ENCODE peak calls at places on chromosomes 12 and 14, in six cellular contexts. One of them, this sample, is unnamed.

GRCh38 chr12:102939059-102939458 is 18.4 kb upstream of the ASCL1 start:
- DNase-seq in fibroblast of mammary gland: no peak
- DNase-seq in AG09309: no peak
- DNase-seq in tibial artery: no peak
- DNase-seq in PC-3: no peak
- DNase-seq in cardiac muscle cell: no peak
- DNase-seq in this sample: no peak

GRCh38 chr14:103519043-103519836 is 3.4 kb downstream of the CKB start:
- DNase-seq in AG09309: no peak
- DNase-seq in PC-3: no peak
- DNase-seq in tibial artery: peak
- DNase-seq in fibroblast of mammary gland: no peak
- DNase-seq in cardiac muscle cell: peak
- DNase-seq in this sample: no peak

GRCh38 chr14:100022772-100023451 is 42.3 kb upstream of the EVL start:
- DNase-seq in fibroblast of mammary gland: peak
- DNase-seq in PC-3: no peak
- DNase-seq in cardiac muscle cell: peak
- DNase-seq in AG09309: peak
- DNase-seq in tibial artery: peak
- DNase-seq in this sample: no peak

GRCh38 chr12:63093084-63093483 is 57.9 kb downstream of the AVPR1A start:
- DNase-seq in cardiac muscle cell: no peak
- DNase-seq in PC-3: no peak
- DNase-seq in AG09309: no peak
- DNase-seq in fibroblast of mammary gland: no peak
- DNase-seq in tibial artery: no peak
- DNase-seq in this sample: no peak

GRCh38 chr12:90959538-90960139 is 4.7 kb upstream of the CCER1 start:
- DNase-seq in tibial artery: no peak
- DNase-seq in cardiac muscle cell: peak
- DNase-seq in PC-3: peak
- DNase-seq in fibroblast of mammary gland: peak
- DNase-seq in AG09309: no peak
- DNase-seq in this sample: no peak

GRCh38 chr12:1115471-1116242 is 124.6 kb downstream of the ERC1 start:
- DNase-seq in cardiac muscle cell: peak
- DNase-seq in tibial artery: no peak
- DNase-seq in AG09309: peak
- DNase-seq in fibroblast of mammary gland: peak
- DNase-seq in PC-3: peak
- DNase-seq in this sample: no peak

GRCh38 chr12:47078733-47079364 is 572 bp upstream of the PCED1B start:
- DNase-seq in tibial artery: peak
- DNase-seq in cardiac muscle cell: peak
- DNase-seq in fibroblast of mammary gland: no peak
- DNase-seq in PC-3: peak
- DNase-seq in AG09309: no peak
- DNase-seq in this sample: peak

GRCh38 chr12:99192489-99192888 is 455.1 kb upstream of the GARIN6 start:
- DNase-seq in AG09309: no peak
- DNase-seq in tibial artery: no peak
- DNase-seq in fibroblast of mammary gland: no peak
- DNase-seq in PC-3: no peak
- DNase-seq in cardiac muscle cell: no peak
- DNase-seq in this sample: no peak

GRCh38 chr14:97977711-97978261 is 1180.6 kb downstream of the VRK1 start:
- DNase-seq in tibial artery: peak
- DNase-seq in AG09309: no peak
- DNase-seq in cardiac muscle cell: peak
- DNase-seq in fibroblast of mammary gland: peak
- DNase-seq in PC-3: peak
- DNase-seq in this sample: peak

GRCh38 chr12:49824416-49824815 is 3.8 kb downstream of the NCKAP5L start:
- DNase-seq in AG09309: no peak
- DNase-seq in PC-3: no peak
- DNase-seq in tibial artery: no peak
- DNase-seq in fibroblast of mammary gland: no peak
- DNase-seq in cardiac muscle cell: no peak
- DNase-seq in this sample: peak

GRCh38 chr12:89421093-89421835 is 69.0 kb upstream of the DUSP6 start:
- DNase-seq in tibial artery: no peak
- DNase-seq in PC-3: no peak
- DNase-seq in AG09309: no peak
- DNase-seq in fibroblast of mammary gland: no peak
- DNase-seq in cardiac muscle cell: no peak
- DNase-seq in this sample: no peak

GRCh38 chr14:63670692-63671091 is 29.0 kb upstream of the WDR89 start:
- DNase-seq in cardiac muscle cell: no peak
- DNase-seq in fibroblast of mammary gland: no peak
- DNase-seq in tibial artery: no peak
- DNase-seq in AG09309: no peak
- DNase-seq in PC-3: no peak
- DNase-seq in this sample: no peak

GRCh38 chr12:83945871-83946270 is 966.7 kb downstream of the SLC6A15 start:
- DNase-seq in fibroblast of mammary gland: peak
- DNase-seq in cardiac muscle cell: peak
- DNase-seq in tibial artery: no peak
- DNase-seq in PC-3: peak
- DNase-seq in AG09309: peak
- DNase-seq in this sample: no peak

GRCh38 chr12:9649532-9649940 is 20.0 kb upstream of the CLEC2D start:
- DNase-seq in fibroblast of mammary gland: no peak
- DNase-seq in tibial artery: no peak
- DNase-seq in PC-3: no peak
- DNase-seq in AG09309: no peak
- DNase-seq in cardiac muscle cell: no peak
- DNase-seq in this sample: no peak

GRCh38 chr14:68553326-68553725 is 239.5 kb downstream of the ZFP36L1 start:
- DNase-seq in tibial artery: no peak
- DNase-seq in PC-3: no peak
- DNase-seq in fibroblast of mammary gland: no peak
- DNase-seq in AG09309: no peak
- DNase-seq in cardiac muscle cell: no peak
- DNase-seq in this sample: peak

GRCh38 chr14:31124197-31124596 is 83.4 kb downstream of the HECTD1 start:
- DNase-seq in tibial artery: no peak
- DNase-seq in fibroblast of mammary gland: no peak
- DNase-seq in cardiac muscle cell: no peak
- DNase-seq in AG09309: no peak
- DNase-seq in PC-3: no peak
- DNase-seq in this sample: no peak

GRCh38 chr14:33057585-33057984 is 118.9 kb downstream of the NPAS3 start:
- DNase-seq in PC-3: peak
- DNase-seq in tibial artery: no peak
- DNase-seq in AG09309: no peak
- DNase-seq in cardiac muscle cell: no peak
- DNase-seq in fibroblast of mammary gland: no peak
- DNase-seq in this sample: no peak

GRCh38 chr12:28710882-28711281 is 438.2 kb upstream of the FAR2 start:
- DNase-seq in tibial artery: no peak
- DNase-seq in PC-3: peak
- DNase-seq in cardiac muscle cell: peak
- DNase-seq in AG09309: peak
- DNase-seq in fibroblast of mammary gland: peak
- DNase-seq in this sample: no peak

GRCh38 chr12:26696613-26697092 is 136.3 kb downstream of the ITPR2 start:
- DNase-seq in cardiac muscle cell: peak
- DNase-seq in tibial artery: no peak
- DNase-seq in fibroblast of mammary gland: no peak
- DNase-seq in AG09309: no peak
- DNase-seq in PC-3: no peak
- DNase-seq in this sample: no peak

GRCh38 chr14:36091096-36091495 is 85.4 kb downstream of the PTCSC3 start:
- DNase-seq in AG09309: peak
- DNase-seq in tibial artery: no peak
- DNase-seq in cardiac muscle cell: peak
- DNase-seq in fibroblast of mammary gland: peak
- DNase-seq in PC-3: peak
- DNase-seq in this sample: no peak

GRCh38 chr12:108807996-108808725 is 49.2 kb downstream of the SSH1 start:
- DNase-seq in tibial artery: peak
- DNase-seq in cardiac muscle cell: no peak
- DNase-seq in fibroblast of mammary gland: no peak
- DNase-seq in PC-3: no peak
- DNase-seq in AG09309: no peak
- DNase-seq in this sample: no peak

GRCh38 chr12:45730842-45731336 is 1.4 kb downstream of the ARID2 start:
- DNase-seq in AG09309: no peak
- DNase-seq in fibroblast of mammary gland: peak
- DNase-seq in tibial artery: no peak
- DNase-seq in PC-3: peak
- DNase-seq in cardiac muscle cell: peak
- DNase-seq in this sample: no peak

GRCh38 chr12:45732250-45732649 is 2.7 kb downstream of the ARID2 start:
- DNase-seq in PC-3: peak
- DNase-seq in cardiac muscle cell: no peak
- DNase-seq in AG09309: no peak
- DNase-seq in tibial artery: no peak
- DNase-seq in fibroblast of mammary gland: peak
- DNase-seq in this sample: no peak

GRCh38 chr12:45732936-45733335 is 3.4 kb downstream of the ARID2 start:
- DNase-seq in PC-3: no peak
- DNase-seq in cardiac muscle cell: peak
- DNase-seq in AG09309: no peak
- DNase-seq in fibroblast of mammary gland: no peak
- DNase-seq in tibial artery: no peak
- DNase-seq in this sample: no peak

GRCh38 chr12:45730116-45730841 is 773 bp downstream of the ARID2 start:
- DNase-seq in fibroblast of mammary gland: peak
- DNase-seq in AG09309: no peak
- DNase-seq in cardiac muscle cell: peak
- DNase-seq in tibial artery: peak
- DNase-seq in PC-3: peak
- DNase-seq in this sample: peak

DNA sequence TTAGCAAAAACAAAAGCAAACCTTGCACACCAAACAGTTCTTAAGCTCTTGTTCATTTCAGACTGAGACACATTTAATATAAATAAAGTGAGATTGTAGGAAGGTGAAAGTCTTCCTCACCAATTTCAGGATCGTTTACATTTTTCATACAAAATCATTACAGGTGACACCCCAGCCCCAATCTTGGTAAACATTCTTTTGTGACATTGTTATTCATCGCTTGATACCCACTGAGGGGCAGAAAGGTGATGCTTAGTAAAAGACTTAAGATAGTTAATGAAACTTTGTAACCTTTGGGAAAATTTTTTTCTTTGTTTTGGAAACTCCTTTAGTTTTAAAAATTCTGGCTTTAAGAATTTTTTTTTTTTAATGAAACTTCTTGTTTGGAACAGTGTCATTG is 1.9 kb downstream of the ARID2 start:
- DNase-seq in AG09309: no peak
- DNase-seq in cardiac muscle cell: no peak
- DNase-seq in fibroblast of mammary gland: no peak
- DNase-seq in tibial artery: no peak
- DNase-seq in PC-3: peak
- DNase-seq in this sample: no peak
- H3K4me3 ChIP-seq in AG09309: peak
- H3K4me3 ChIP-seq in cardiac muscle cell: peak
- H3K4me3 ChIP-seq in fibroblast of mammary gland: peak
- H3K4me3 ChIP-seq in tibial artery: peak
- H3K4me3 ChIP-seq in PC-3: peak
- H3K4me3 ChIP-seq in this sample: no peak

DNA sequence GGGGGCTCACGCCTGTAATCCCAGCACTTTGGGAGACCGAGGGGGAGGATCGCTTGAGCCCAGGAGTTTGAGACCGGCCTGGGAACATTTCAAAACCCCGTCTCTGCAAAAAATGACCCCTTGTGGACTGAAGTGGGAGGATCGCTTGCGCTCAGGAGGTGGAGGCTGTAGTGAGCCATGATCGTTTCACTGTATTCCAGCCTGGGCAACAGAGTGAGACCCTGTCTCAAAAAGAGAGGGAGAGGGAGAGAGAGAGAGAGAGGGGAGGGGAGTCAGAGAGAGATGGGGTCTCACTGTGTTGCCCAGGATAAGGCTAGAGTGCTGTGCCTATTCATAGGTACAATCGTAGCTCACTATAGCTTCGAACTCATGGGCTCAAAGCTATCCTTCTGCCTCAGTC is 2.8 kb downstream of the FGD4 start:
- DNase-seq in AG09309: no peak
- DNase-seq in fibroblast of mammary gland: no peak
- DNase-seq in tibial artery: no peak
- DNase-seq in PC-3: no peak
- DNase-seq in cardiac muscle cell: no peak
- DNase-seq in this sample: no peak
- TF ChIP-seq CTCF in AG09309: no peak
- TF ChIP-seq CTCF in fibroblast of mammary gland: no peak
- TF ChIP-seq CTCF in tibial artery: no peak
- TF ChIP-seq CTCF in PC-3: no peak
- TF ChIP-seq CTCF in cardiac muscle cell: no peak
- TF ChIP-seq CTCF in this sample: no peak

GRCh38 chr14:22280497-22281321 is 308.3 kb downstream of the DAD1 start:
- DNase-seq in PC-3: no peak
- DNase-seq in AG09309: no peak
- DNase-seq in tibial artery: no peak
- DNase-seq in fibroblast of mammary gland: no peak
- DNase-seq in cardiac muscle cell: no peak
- DNase-seq in this sample: no peak

GRCh38 chr14:22282429-22282828 is 306.6 kb downstream of the DAD1 start:
- DNase-seq in PC-3: no peak
- DNase-seq in cardiac muscle cell: no peak
- DNase-seq in tibial artery: no peak
- DNase-seq in AG09309: no peak
- DNase-seq in fibroblast of mammary gland: no peak
- DNase-seq in this sample: no peak

GRCh38 chr14:22283000-22283399 is 306.0 kb downstream of the DAD1 start:
- DNase-seq in PC-3: peak
- DNase-seq in cardiac muscle cell: no peak
- DNase-seq in tibial artery: no peak
- DNase-seq in fibroblast of mammary gland: no peak
- DNase-seq in AG09309: no peak
- DNase-seq in this sample: no peak

GRCh38 chr14:22276913-22277816 is 311.9 kb downstream of the DAD1 start:
- DNase-seq in cardiac muscle cell: peak
- DNase-seq in fibroblast of mammary gland: peak
- DNase-seq in tibial artery: no peak
- DNase-seq in AG09309: no peak
- DNase-seq in PC-3: peak
- DNase-seq in this sample: no peak

GRCh38 chr14:22281322-22281977 is 307.6 kb downstream of the DAD1 start:
- DNase-seq in cardiac muscle cell: no peak
- DNase-seq in fibroblast of mammary gland: no peak
- DNase-seq in PC-3: no peak
- DNase-seq in AG09309: no peak
- DNase-seq in tibial artery: no peak
- DNase-seq in this sample: no peak
- H3K4me3 ChIP-seq in cardiac muscle cell: no peak
- H3K4me3 ChIP-seq in fibroblast of mammary gland: no peak
- H3K4me3 ChIP-seq in PC-3: no peak
- H3K4me3 ChIP-seq in AG09309: no peak
- H3K4me3 ChIP-seq in tibial artery: no peak
- H3K4me3 ChIP-seq in this sample: no peak

DNA sequence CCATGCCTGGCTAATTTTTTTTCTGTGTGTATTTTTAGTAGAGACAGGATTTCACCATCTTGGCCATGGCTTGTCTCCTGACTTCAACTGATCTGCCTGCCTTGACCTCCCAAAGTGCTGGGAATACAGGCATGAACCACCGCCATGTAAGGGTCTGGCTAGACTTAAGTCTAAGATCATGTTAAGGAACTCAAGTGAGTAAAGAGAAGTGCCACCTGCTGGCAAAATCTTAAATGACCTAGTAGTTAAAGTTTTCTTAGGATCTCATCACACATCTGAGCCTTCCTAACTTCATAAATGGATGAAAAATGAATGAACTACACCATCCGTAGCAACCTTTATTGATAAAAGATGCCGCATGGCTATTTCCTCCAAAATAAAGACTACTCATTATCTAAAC is 1.7 kb upstream of the C12orf56 start:
- DNase-seq in PC-3: peak
- DNase-seq in AG09309: peak
- DNase-seq in cardiac muscle cell: peak
- DNase-seq in fibroblast of mammary gland: peak
- DNase-seq in tibial artery: no peak
- DNase-seq in this sample: no peak
- TF ChIP-seq CTCF in PC-3: peak
- TF ChIP-seq CTCF in AG09309: peak
- TF ChIP-seq CTCF in cardiac muscle cell: peak
- TF ChIP-seq CTCF in fibroblast of mammary gland: peak
- TF ChIP-seq CTCF in tibial artery: no peak
- TF ChIP-seq CTCF in this sample: no peak

This sample was measured in lower leg skin.